ENCODE peak calls at places on chromosome 15, in four cellular contexts. J is adipocyte; U is activated CD4-positive, alpha-beta T cell treated with anti-CD3 and anti-CD28 coated beads, Interleukin-2, amount 50 U/mL, for 48 hours; M is BJ. A is an unnamed sample.

GRCh38 chr15:98760112-98760826 is 111.9 kb downstream of the IGF1R start:
- DNase-seq in J (no peak), U (no peak), M (no peak), A (no peak)

GRCh38 chr15:95996494-95996893 is 334.0 kb upstream of the NR2F2 start:
- DNase-seq in J (no peak), U (no peak), M (no peak), A (no peak)

GRCh38 chr15:73763893-73764292 is 10.7 kb upstream of the INSYN1 start:
- DNase-seq in J (no peak), U (no peak), M (no peak), A (no peak)

GRCh38 chr15:62142736-62143135 is 22.3 kb downstream of the C2CD4B start:
- DNase-seq in J (no peak), U (no peak), M (no peak), A (no peak)

GRCh38 chr15:79132361-79132760 is 41.8 kb upstream of the RASGRF1 start:
- DNase-seq in J (no peak), U (no peak), M (no peak), A (no peak)

GRCh38 chr15:51884517-51885236 is 55.2 kb downstream of the TMOD3 start:
- DNase-seq in J (no peak), U (no peak), M (no peak), A (no peak)

GRCh38 chr15:74207652-74208440 is 5.3 kb upstream of the STRA6 start:
- DNase-seq in J (no peak), U (no peak), M (no peak), A (no peak)

GRCh38 chr15:68631621-68632051 is 52.8 kb downstream of the CORO2B start:
- DNase-seq in J (no peak), U (no peak), M (no peak), A (no peak)

GRCh38 chr15:89469331-89470107 is 26.9 kb downstream of the RHCG start:
- DNase-seq in J (no peak), U (no peak), M (no peak), A (no peak)

GRCh38 chr15:43776101-43776717 is 557 bp downstream of the ELL3 start:
- DNase-seq in J (no peak), U (peak; percentile 35), M (no peak), A (peak; percentile 10)

GRCh38 chr15:66593219-66593780 is 27.5 kb upstream of the LCTL start:
- DNase-seq in J (no peak), U (no peak), M (no peak), A (no peak)

GRCh38 chr15:65355983-65356353 is 21.8 kb downstream of the IGDCC3 start:
- DNase-seq in J (no peak), U (no peak), M (no peak), A (no peak)

GRCh38 chr15:78203346-78204225 is 30.8 kb downstream of the ACSBG1 start:
- DNase-seq in J (no peak), U (no peak), M (no peak), A (no peak)

GRCh38 chr15:26028086-26028740 is 165.1 kb upstream of the ATP10A start:
- DNase-seq in J (no peak), U (no peak), M (peak; percentile 4), A (no peak)

GRCh38 chr15:73065114-73065513 is 12.9 kb downstream of the NEO1 start:
- DNase-seq in J (no peak), U (no peak), M (no peak), A (no peak)

GRCh38 chr15:66934315-66934930 is 131.0 kb upstream of the SMAD3 start:
- DNase-seq in J (no peak), U (no peak), M (no peak), A (no peak)

GRCh38 chr15:22919171-22919570 is 61.0 kb downstream of the CYFIP1 start:
- DNase-seq in J (no peak), U (no peak), M (no peak), A (no peak)

GRCh38 chr15:86162676-86163075 is 83.0 kb downstream of the AGBL1 start:
- DNase-seq in J (no peak), U (no peak), M (no peak), A (no peak)

GRCh38 chr15:89196994-89197393 is 24.4 kb downstream of the RLBP1 start:
- DNase-seq in J (no peak), U (peak; percentile 82), M (no peak), A (no peak)

GRCh38 chr15:48190932-48191573 is 412 bp upstream of the CTXN2 start:
- DNase-seq in J (peak; percentile 78), U (peak; percentile 48), M (no peak), A (peak; percentile 1)

GRCh38 chr15:81754078-81754477 is 291.7 kb downstream of the MEX3B start:
- DNase-seq in J (peak; percentile 16), U (no peak), M (no peak), A (no peak)

GRCh38 chr15:88898736-88899135 is 3.4 kb upstream of the HAPLN3 start:
- DNase-seq in J (no peak), U (no peak), M (no peak), A (no peak)

GRCh38 chr15:65525622-65526021 is 4.6 kb upstream of the HACD3 start:
- DNase-seq in J (no peak), U (no peak), M (no peak), A (no peak)

GRCh38 chr15:69554321-69554961 is 101.8 kb downstream of the RPLP1 start:
- DNase-seq in J (no peak), U (no peak), M (no peak), A (no peak)

GRCh38 chr15:61228025-61228901 is 839 bp downstream of the RORA start:
- DNase-seq in J (peak; percentile 48), U (no peak), M (no peak), A (no peak)

GRCh38 chr15:33069161-33069560 is 125.4 kb downstream of the FMN1 start:
- DNase-seq in J (no peak), U (no peak), M (no peak), A (no peak)

GRCh38 chr15:75347222-75348033 is 589 bp downstream of the NEIL1 start:
- DNase-seq in J (peak; percentile 64), U (peak; percentile 59), M (no peak), A (peak; percentile 41)

GRCh38 chr15:98650871-98651481 is 2.6 kb downstream of the IGF1R start:
- DNase-seq in J (peak; percentile 75), U (peak; percentile 30), M (no peak), A (no peak)

GRCh38 chr15:25137013-25137412 is 182.2 kb downstream of the SNRPN start:
- DNase-seq in J (no peak), U (no peak), M (no peak), A (no peak)

GRCh38 chr15:70722266-70723123 is 40.9 kb downstream of the UACA start:
- DNase-seq in J (peak; percentile 77), U (no peak), M (no peak), A (no peak)

GRCh38 chr15:63601727-63602185 is 4.6 kb downstream of the FBXL22 start:
- DNase-seq in J (no peak), U (no peak), M (no peak), A (no peak)